ENCODE peak calls at places on chromosome 15, in four cellular contexts. M is cardiac muscle cell, V is spleen, I is right lobe of liver. Y is an unnamed sample.
A peak's percentile ranks its signal among the peaks of the same experiment; 100 is the strongest.

GRCh38 chr15:28922712-28923012 is 36.9 kb downstream of the APBA2 start:
- DNase-seq in M (no peak), V (peak; percentile 46), I (no peak), Y (no peak)

GRCh38 chr15:77998592-77998991 is 78.9 kb downstream of the TBC1D2B start:
- DNase-seq in M (no peak), V (no peak), I (no peak), Y (no peak)

GRCh38 chr15:77032052-77032646 is 37.2 kb downstream of the PSTPIP1 start:
- DNase-seq in M (no peak), V (peak; percentile 71), I (peak; percentile 54), Y (peak; percentile 46)

GRCh38 chr15:76972420-76973361 is 22.2 kb upstream of the PSTPIP1 start:
- DNase-seq in M (no peak), V (no peak), I (no peak), Y (no peak)

GRCh38 chr15:58314593-58315216 is 117.1 kb upstream of the LIPC start:
- DNase-seq in M (no peak), V (no peak), I (no peak), Y (no peak)

GRCh38 chr15:87609474-87609873 is 647.1 kb downstream of the NTRK3 start:
- DNase-seq in M (no peak), V (no peak), I (no peak), Y (no peak)

GRCh38 chr15:31156808-31157207 is 55.3 kb upstream of the TRPM1 start:
- DNase-seq in M (no peak), V (no peak), I (no peak), Y (no peak)

GRCh38 chr15:63122002-63122893 is 587 bp downstream of the LACTB start:
- DNase-seq in M (peak; percentile 84), V (peak; percentile 96), I (peak; percentile 95), Y (peak; percentile 97)

GRCh38 chr15:37764733-37765191 is 169.7 kb upstream of the TMCO5A start:
- DNase-seq in M (peak; percentile 12), V (no peak), I (no peak), Y (peak; percentile 40)

GRCh38 chr15:65561934-65562333 is 31.7 kb downstream of the HACD3 start:
- DNase-seq in M (no peak), V (no peak), I (no peak), Y (no peak)

GRCh38 chr15:60814062-60814461 is 335.1 kb upstream of the ICE2 start:
- DNase-seq in M (no peak), V (no peak), I (no peak), Y (no peak)

GRCh38 chr15:73906346-73907017 is 19.8 kb upstream of the LOXL1 start:
- DNase-seq in M (no peak), V (peak; percentile 19), I (no peak), Y (no peak)

GRCh38 chr15:58441376-58442070 is 9.7 kb downstream of the LIPC start:
- DNase-seq in M (no peak), V (no peak), I (no peak), Y (no peak)

GRCh38 chr15:63466378-63467192 is 37.8 kb upstream of the USP3 start:
- DNase-seq in M (peak; percentile 43), V (no peak), I (peak; percentile 75), Y (peak; percentile 89)

GRCh38 chr15:90000175-90000923 is 775 bp upstream of the ZNF710 start:
- DNase-seq in M (no peak), V (peak; percentile 87), I (no peak), Y (peak; percentile 83)

GRCh38 chr15:90957105-90957790 is 2.6 kb downstream of the RCCD1 start:
- DNase-seq in M (peak; percentile 54), V (peak; percentile 79), I (no peak), Y (peak; percentile 87)

GRCh38 chr15:97410907-97411575 is 549.5 kb upstream of the ARRDC4 start:
- DNase-seq in M (no peak), V (no peak), I (no peak), Y (no peak)

GRCh38 chr15:94322141-94322540 is 90.8 kb downstream of the MCTP2 start:
- DNase-seq in M (no peak), V (no peak), I (no peak), Y (no peak)

GRCh38 chr15:53512029-53512428 is 247.4 kb downstream of the WDR72 start:
- DNase-seq in M (no peak), V (no peak), I (no peak), Y (no peak)

GRCh38 chr15:79154491-79155182 is 64.1 kb upstream of the RASGRF1 start:
- DNase-seq in M (peak; percentile 40), V (no peak), I (no peak), Y (peak; percentile 30)

GRCh38 chr15:74402873-74403589 is 30.7 kb downstream of the SEMA7A start:
- DNase-seq in M (no peak), V (peak; percentile 96), I (no peak), Y (no peak)

GRCh38 chr15:57060799-57061198 is 142.4 kb downstream of the TCF12 start:
- DNase-seq in M (no peak), V (no peak), I (no peak), Y (no peak)

GRCh38 chr15:90903733-90904536 is 833 bp downstream of the MAN2A2 start:
- DNase-seq in M (peak; percentile 59), V (peak; percentile 69), I (peak; percentile 54), Y (peak; percentile 88)

GRCh38 chr15:101827257-101827656 is 15.3 kb downstream of the OR4F15 start:
- DNase-seq in M (no peak), V (no peak), I (no peak), Y (no peak)

GRCh38 chr15:23565395-23566069 is at the start of gene MKRN3:
- DNase-seq in M (no peak), V (no peak), I (no peak), Y (no peak)

GRCh38 chr15:90184786-90185704 is 16.1 kb upstream of the SEMA4B start:
- DNase-seq in M (peak; percentile 71), V (peak; percentile 95), I (peak; percentile 82), Y (peak; percentile 95)

GRCh38 chr15:74420193-74420905 is 13.4 kb downstream of the SEMA7A start:
- DNase-seq in M (no peak), V (peak; percentile 69), I (no peak), Y (peak; percentile 52)

GRCh38 chr15:60899322-60899966 is 329.7 kb downstream of the RORA start:
- DNase-seq in M (no peak), V (no peak), I (no peak), Y (no peak)

GRCh38 chr15:74431645-74432044 is 2.1 kb downstream of the SEMA7A start:
- DNase-seq in M (no peak), V (no peak), I (no peak), Y (peak; percentile 70)

GRCh38 chr15:29821416-29822099 is 710 bp downstream of the TJP1 start:
- DNase-seq in M (peak; percentile 92), V (no peak), I (peak; percentile 80), Y (peak; percentile 79)

GRCh38 chr15:59166601-59167265 is 39.9 kb upstream of the LDHAL6B start:
- DNase-seq in M (no peak), V (no peak), I (no peak), Y (no peak)

GRCh38 chr15:90871097-90871715 is 2.8 kb downstream of the FURIN start:
- DNase-seq in M (peak; percentile 61), V (peak; percentile 88), I (no peak), Y (peak; percentile 84)

GRCh38 chr15:73694419-73694818 is 10.2 kb downstream of the CD276 start:
- DNase-seq in M (no peak), V (peak; percentile 28), I (no peak), Y (no peak)

GRCh38 chr15:40878785-40879184 is 4.8 kb upstream of the RHOV start:
- DNase-seq in M (no peak), V (no peak), I (no peak), Y (peak; percentile 63)

GRCh38 chr15:58139631-58140522 is 1.7 kb downstream of the AQP9 start:
- DNase-seq in M (no peak), V (no peak), I (no peak), Y (no peak)

DNA sequence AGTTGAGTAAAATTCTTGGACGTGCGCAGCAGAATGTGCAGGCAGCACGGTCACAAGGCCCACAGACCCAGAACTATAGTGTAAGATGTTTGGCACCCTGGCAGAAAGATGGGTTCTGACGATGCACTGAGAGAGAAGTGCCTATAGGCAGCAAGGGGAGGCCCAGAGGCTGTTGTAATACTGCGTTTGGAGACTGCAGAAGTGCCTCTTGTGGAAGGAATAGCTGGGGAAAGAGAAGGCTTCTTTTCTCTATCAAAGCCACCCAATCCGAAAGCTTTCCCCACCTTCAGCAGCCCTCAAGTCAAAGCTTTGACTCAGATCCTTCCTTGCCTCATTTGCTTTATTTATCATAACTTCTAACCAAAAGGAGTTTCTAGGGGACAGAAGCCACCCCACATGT is 5.2 kb upstream of the SIN3A start:
- DNase-seq in M (no peak), V (no peak), I (no peak), Y (no peak)
- H3K4me3 ChIP-seq in M (no peak overlapping the region), V (no peak overlapping the region), I (no peak overlapping the region), Y (no peak overlapping the region)

DNA sequence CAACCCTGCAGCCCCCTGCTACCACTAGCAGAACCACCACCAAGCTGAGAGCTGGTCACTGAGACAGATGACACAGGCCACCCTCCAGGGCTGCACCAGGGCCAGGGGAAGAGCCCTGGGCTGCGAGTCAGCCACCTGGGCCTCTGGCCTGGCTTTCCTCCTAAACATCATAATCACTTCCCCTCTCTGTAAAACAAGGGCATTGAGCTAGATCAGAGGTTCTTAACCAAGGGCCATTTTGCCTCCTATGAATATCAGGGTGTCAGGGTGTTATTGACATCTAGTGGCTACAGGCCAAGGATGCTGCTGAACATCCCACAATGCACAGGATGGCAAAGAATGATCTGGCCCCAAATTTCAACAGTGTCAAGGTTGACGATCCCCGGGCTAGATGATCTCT is 25.2 kb downstream of the TLE3 start:
- DNase-seq in M (no peak), V (no peak), I (no peak), Y (no peak)
- H3K36me3 ChIP-seq in M (peaks cover 16% of the 10 kb centered on the region), V (peaks cover 16% of the 10 kb centered on the region), I (peaks cover 13% of the 10 kb centered on the region), Y (peaks cover 50% of the 10 kb centered on the region)

GRCh38 chr15:34335176-34335575 is 2.4 kb downstream of the SLC12A6 start:
- DNase-seq in M (no peak), V (no peak), I (no peak), Y (no peak)

GRCh38 chr15:34336947-34337556 is 529 bp downstream of the SLC12A6 start:
- DNase-seq in M (no peak), V (peak; percentile 84), I (peak; percentile 53), Y (no peak)

GRCh38 chr15:34337557-34338306 is at the start of gene SLC12A6:
- DNase-seq in M (peak; percentile 95), V (peak; percentile 99), I (peak; percentile 95), Y (peak; percentile 96)

GRCh38 chr15:34336333-34336732 is 1.2 kb downstream of the SLC12A6 start:
- DNase-seq in M (no peak), V (no peak), I (no peak), Y (no peak)

DNA sequence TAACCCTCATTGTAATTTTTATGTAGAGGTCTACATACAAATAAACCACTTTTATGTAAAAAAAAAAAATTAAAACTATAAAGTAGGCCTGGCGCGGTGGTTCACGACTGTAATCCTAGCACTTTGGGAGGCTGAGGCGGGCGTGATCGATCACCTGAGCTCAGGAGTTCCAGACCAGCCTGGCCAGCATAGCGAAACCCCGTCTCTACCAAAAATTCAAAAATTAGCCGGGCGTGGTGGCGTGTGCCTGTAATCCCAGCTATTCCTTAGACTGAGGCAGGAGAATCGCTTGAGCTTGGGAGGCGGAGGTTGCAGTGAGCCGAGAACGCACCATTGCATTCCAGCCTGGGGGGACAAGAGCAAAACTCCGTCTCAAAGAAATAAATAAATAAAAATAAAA is 766 bp upstream of the SLC12A6 start:
- DNase-seq in M (no peak), V (peak; percentile 86), I (no peak), Y (no peak)
- H3K4me3 ChIP-seq in M (peak overlapping the region; percentile 92), V (peak overlapping the region; percentile 87), I (peak overlapping the region; percentile 87), Y (peak overlapping the region; percentile 76)

DNA sequence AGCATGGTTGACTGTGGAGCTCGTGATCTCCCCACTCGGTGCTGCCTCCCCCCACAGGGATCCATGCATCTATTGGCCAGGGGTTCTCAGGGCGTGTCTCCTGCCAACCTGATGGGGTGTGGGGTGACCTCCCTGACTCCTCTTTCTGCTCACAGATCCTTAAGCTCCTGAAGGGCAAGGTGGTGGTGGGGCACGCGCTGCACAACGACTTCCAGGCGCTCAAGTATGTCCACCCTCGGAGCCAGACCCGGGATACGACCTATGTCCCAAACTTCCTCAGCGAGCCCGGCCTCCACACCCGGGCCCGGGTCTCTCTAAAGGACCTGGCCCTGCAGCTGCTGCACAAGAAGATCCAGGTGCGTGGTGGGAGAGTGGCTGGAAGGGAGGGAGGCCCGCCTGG is 7.9 kb downstream of the AEN start:
- DNase-seq in M (no peak), V (peak; percentile 78), I (no peak), Y (no peak)
- H3K36me3 ChIP-seq in M (peaks cover 20% of the 10 kb centered on the region), V (peaks cover 4% of the 10 kb centered on the region), I (peaks cover 6% of the 10 kb centered on the region), Y (peaks cover 63% of the 10 kb centered on the region)

Y was measured in H7.